ENCODE peak calls at places on chromosomes 13 and 19, in four cellular contexts. O is NCI-H146, N is GM10248, U is T-helper 9 cell. B is an unnamed sample.

GRCh38 chr13:114044486-114044885 is 70.6 kb upstream of the C13orf46 start:
- DNase-seq in O (no peak), N (no peak), U (no peak), B (no peak)

GRCh38 chr19:10961763-10962536 is 1.1 kb downstream of the SMARCA4 start:
- DNase-seq in O (no peak), N (no peak), U (no peak), B (no peak)

GRCh38 chr13:43221611-43222010 is 198.2 kb downstream of the DNAJC15 start:
- DNase-seq in O (no peak), N (no peak), U (no peak), B (no peak)

GRCh38 chr13:97280478-97280877 is 58.3 kb downstream of the MBNL2 start:
- DNase-seq in O (no peak), N (no peak), U (no peak), B (no peak)

GRCh38 chr13:35479223-35479536 is 2.7 kb upstream of the MAB21L1 start:
- DNase-seq in O (no peak), N (no peak), U (no peak), B (no peak)

GRCh38 chr19:41218249-41218614 is 791 bp upstream of the AXL start:
- DNase-seq in O (no peak), N (no peak), U (no peak), B (no peak)

GRCh38 chr19:41701401-41702075 is 6.9 kb upstream of the CEACAM5 start:
- DNase-seq in O (peak), N (no peak), U (no peak), B (no peak)

GRCh38 chr13:51645154-51645650 is 60.9 kb downstream of the WDFY2 start:
- DNase-seq in O (no peak), N (peak), U (peak), B (no peak)

GRCh38 chr19:44151491-44151890 is 10.1 kb downstream of the ZNF234 start:
- DNase-seq in O (no peak), N (no peak), U (no peak), B (no peak)

B was measured in GM12864.